ENCODE peak calls at places on chromosomes 3 and 15, in four cellular contexts. U is stomach, T is H1, E is sigmoid colon. V is an unnamed sample.

GRCh38 chr15:88131937-88132336 is 124.6 kb downstream of the NTRK3 start:
- DNase-seq in U (no peak), T (no peak), E (no peak), V (no peak)

GRCh38 chr3:127798716-127799115 is 23.6 kb downstream of the MGLL start:
- DNase-seq in U (no peak), T (no peak), E (no peak), V (no peak)

GRCh38 chr3:187935623-187936156 is 190.4 kb upstream of the BCL6 start:
- DNase-seq in U (no peak), T (no peak), E (no peak), V (no peak)

GRCh38 chr15:76451540-76451939 is 115.0 kb downstream of the ISL2 start:
- DNase-seq in U (no peak), T (no peak), E (no peak), V (no peak)

GRCh38 chr15:59996498-59997041 is 7.5 kb upstream of the FOXB1 start:
- DNase-seq in U (no peak), T (peak), E (no peak), V (no peak)

GRCh38 chr3:12343091-12343494 is 54.2 kb downstream of the PPARG start:
- DNase-seq in U (no peak), T (no peak), E (no peak), V (no peak)

GRCh38 chr15:76336254-76337046 is at the start of gene ISL2:
- DNase-seq in U (peak), T (peak), E (peak), V (peak)

GRCh38 chr3:132784502-132785025 is 62.4 kb upstream of the NPHP3 start:
- DNase-seq in U (no peak), T (no peak), E (no peak), V (no peak)

GRCh38 chr15:33132722-33133345 is 61.7 kb downstream of the FMN1 start:
- DNase-seq in U (no peak), T (no peak), E (no peak), V (no peak)

GRCh38 chr3:124256156-124256555 is 264.2 kb upstream of the ROPN1 start:
- DNase-seq in U (no peak), T (no peak), E (no peak), V (no peak)

GRCh38 chr15:67116742-67117141 is 51.3 kb downstream of the SMAD3 start:
- DNase-seq in U (no peak), T (no peak), E (no peak), V (no peak)

GRCh38 chr3:58577269-58577821 is at the start of gene FAM107A:
- DNase-seq in U (peak), T (peak), E (peak), V (no peak)

DNA sequence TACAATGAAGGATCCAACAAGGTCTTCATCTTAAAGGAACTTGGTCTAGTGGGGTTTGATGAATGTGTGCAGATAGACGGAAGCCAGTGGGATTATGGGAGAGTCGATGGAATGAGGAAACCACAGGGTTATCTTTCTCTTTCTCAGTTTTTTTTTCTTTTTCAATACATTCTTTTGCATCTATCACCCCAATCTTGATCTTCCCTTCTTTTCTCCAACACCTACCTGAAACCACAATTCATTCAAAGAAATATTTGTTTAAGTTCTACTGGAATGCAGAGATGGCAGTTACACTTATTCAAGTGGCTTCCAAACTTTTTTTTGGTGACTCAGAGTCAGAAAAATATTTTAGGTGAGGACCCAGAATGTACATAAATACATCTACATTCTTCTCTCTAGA is 1.7 kb downstream of the TMEM212 start:
- DNase-seq in U (no peak), T (no peak), E (no peak), V (no peak)
- TF ChIP-seq EP300 in U (no peak), T (no peak), E (no peak), V (no peak)

DNA sequence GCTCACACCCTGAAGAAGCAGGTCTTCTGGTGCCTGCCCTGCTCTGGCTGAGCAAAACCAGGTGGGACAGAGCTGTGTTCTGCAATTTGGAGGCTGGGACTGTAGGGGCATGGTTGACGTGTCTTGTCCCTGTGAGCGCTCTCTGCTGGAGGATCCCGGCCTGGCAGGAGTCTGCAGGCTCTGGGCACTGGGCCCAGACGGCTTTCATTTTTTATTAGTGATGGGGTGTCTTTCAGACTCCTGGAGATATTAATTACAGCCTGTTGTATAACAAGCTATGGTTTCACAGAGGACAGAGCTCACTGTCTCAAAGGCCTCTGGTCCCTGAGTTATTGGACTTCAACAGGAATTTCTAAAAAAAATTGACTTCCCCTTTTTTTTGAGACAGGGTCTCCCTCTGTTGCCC is 29.5 kb upstream of the ZNF710 start:
- DNase-seq in U (peak), T (peak), E (no peak), V (peak)
- TF ChIP-seq CTCF in U (peak), T (peak), E (peak), V (no peak)

GRCh38 chr3:34947849-34948248 is 691.5 kb upstream of the ARPP21 start:
- DNase-seq in U (no peak), T (no peak), E (no peak), V (no peak)
- TF ChIP-seq EP300 in U (no peak), T (no peak), E (no peak), V (no peak)

GRCh38 chr3:5093786-5094185 is 28.3 kb upstream of the ARL8B start:
- DNase-seq in U (no peak), T (no peak), E (peak), V (no peak)

GRCh38 chr3:5098346-5098745 is 23.7 kb upstream of the ARL8B start:
- DNase-seq in U (no peak), T (no peak), E (peak), V (no peak)

GRCh38 chr3:5096368-5096767 is 25.7 kb upstream of the ARL8B start:
- DNase-seq in U (no peak), T (no peak), E (peak), V (no peak)

GRCh38 chr3:5092018-5092417 is 30.1 kb upstream of the ARL8B start:
- DNase-seq in U (no peak), T (no peak), E (peak), V (no peak)

GRCh38 chr3:5095879-5096278 is 26.2 kb upstream of the ARL8B start:
- DNase-seq in U (no peak), T (peak), E (peak), V (peak)
- TF ChIP-seq CTCF in U (no peak), T (peak), E (no peak), V (no peak)

GRCh38 chr3:141498592-141499223 is 11.9 kb downstream of the RASA2 start:
- DNase-seq in U (peak), T (no peak), E (no peak), V (no peak)
- TF ChIP-seq EP300 in U (no peak), T (no peak), E (no peak), V (no peak)

GRCh38 chr3:9102240-9102841 is 139.1 kb upstream of the RAD18 start:
- DNase-seq in U (no peak), T (peak), E (no peak), V (no peak)
- TF ChIP-seq CTCF in U (no peak), T (no peak), E (no peak), V (no peak)

GRCh38 chr3:97742036-97742435 is 22.5 kb upstream of the ARL6 start:
- DNase-seq in U (no peak), T (no peak), E (no peak), V (no peak)
- TF ChIP-seq EP300 in U (no peak), T (no peak), E (no peak), V (no peak)

GRCh38 chr3:134795776-134796312 is 784 bp downstream of the EPHB1 start:
- DNase-seq in U (no peak), T (peak), E (peak), V (no peak)

GRCh38 chr3:134796313-134797079 is 1.4 kb downstream of the EPHB1 start:
- DNase-seq in U (no peak), T (peak), E (peak), V (no peak)

GRCh38 chr3:134793562-134793961 is 1.5 kb upstream of the EPHB1 start:
- DNase-seq in U (no peak), T (peak), E (no peak), V (no peak)

GRCh38 chr3:134794323-134794722 is 737 bp upstream of the EPHB1 start:
- DNase-seq in U (no peak), T (no peak), E (no peak), V (no peak)

GRCh38 chr3:134794950-134795775 is at the start of gene EPHB1:
- DNase-seq in U (peak), T (peak), E (peak), V (peak)
- TF ChIP-seq CTCF in U (peak), T (peak), E (peak), V (peak)

GRCh38 chr15:71097890-71098289 is 17.4 kb upstream of the THSD4 start:
- DNase-seq in U (no peak), T (peak), E (no peak), V (no peak)

GRCh38 chr15:71093089-71094024 is 21.9 kb upstream of the THSD4 start:
- DNase-seq in U (peak), T (peak), E (no peak), V (no peak)

GRCh38 chr15:71098920-71099319 is 16.4 kb upstream of the THSD4 start:
- DNase-seq in U (no peak), T (no peak), E (no peak), V (no peak)

GRCh38 chr15:71094137-71094536 is 21.1 kb upstream of the THSD4 start:
- DNase-seq in U (no peak), T (no peak), E (no peak), V (no peak)

GRCh38 chr15:71096676-71097075 is 18.6 kb upstream of the THSD4 start:
- DNase-seq in U (no peak), T (peak), E (no peak), V (no peak)
- TF ChIP-seq EP300 in U (no peak), T (no peak), E (no peak), V (no peak)

V was measured in ovary.